ENCODE peak calls at places on chromosomes 4 and X, in five cellular contexts. Z is AG09309; V is stimulated activated CD4-positive, alpha-beta T cell treated with anti-CD3 and anti-CD28 coated beads, Interleukin-12 subunit alpha, Interleukin-12 subunit beta, amount 100 ng/mL, for 4 hours; X is fibroblast of lung; O is T follicular helper cell. P is an unnamed sample.

GRCh38 chr4:78634011-78634664 is 82.6 kb downstream of the ANXA3 start:
- DNase-seq in Z (no peak), V (no peak), X (peak; percentile 54), O (no peak), P (no peak)

GRCh38 chrX:149527705-149528104 is 13.1 kb upstream of the EOLA1 start:
- DNase-seq in Z (no peak), V (no peak), X (no peak), O (no peak), P (no peak)

GRCh38 chr4:95129708-95130343 is 372.1 kb downstream of the BMPR1B start:
- DNase-seq in Z (peak; percentile 99), V (no peak), X (peak; percentile 99), O (no peak), P (peak; percentile 99)

GRCh38 chr4:122722256-122722655 is 10.2 kb upstream of the BBS12 start:
- DNase-seq in Z (no peak), V (no peak), X (no peak), O (no peak), P (no peak)

GRCh38 chr4:177220376-177220775 is 89.3 kb upstream of the NEIL3 start:
- DNase-seq in Z (no peak), V (no peak), X (peak; percentile 79), O (no peak), P (no peak)

GRCh38 chrX:134898450-134898849 is 92.3 kb upstream of the SMIM10 start:
- DNase-seq in Z (no peak), V (no peak), X (no peak), O (no peak), P (no peak)

GRCh38 chr4:55214172-55214571 is 88.8 kb upstream of the KDR start:
- DNase-seq in Z (no peak), V (no peak), X (no peak), O (no peak), P (no peak)

GRCh38 chr4:158624889-158625478 is 46.7 kb downstream of the C4orf46 start:
- DNase-seq in Z (peak; percentile 49), V (no peak), X (peak; percentile 64), O (no peak), P (peak; percentile 14)

GRCh38 chrX:150712619-150713018 is 19.4 kb downstream of the MTMR1 start:
- DNase-seq in Z (no peak), V (no peak), X (no peak), O (no peak), P (no peak)

GRCh38 chr4:57084360-57084759 is 25.8 kb downstream of the IGFBP7 start:
- DNase-seq in Z (no peak), V (no peak), X (no peak), O (no peak), P (no peak)

GRCh38 chrX:63349307-63349706 is 1.8 kb downstream of the SPIN4 start:
- DNase-seq in Z (no peak), V (no peak), X (no peak), O (no peak), P (no peak)

GRCh38 chrX:145506225-145506624 is 258.9 kb downstream of the SPANXN1 start:
- DNase-seq in Z (no peak), V (no peak), X (no peak), O (no peak), P (no peak)

GRCh38 chrX:106481341-106481740 is 130.4 kb upstream of the RADX start:
- DNase-seq in Z (peak; percentile 4), V (peak; percentile 2), X (peak; percentile 28), O (no peak), P (peak; percentile 22)